ENCODE peak calls at places on chromosomes 16 and 17, in ten cellular contexts. M, L, W, Y, X, H, S, V, N and T are unnamed samples.

GRCh38 chr17:41666336-41666680 is 22.4 kb upstream of the EIF1 start:
- DNase-seq in M (peak), L (no peak), W (peak), Y (peak), X (no peak), H (no peak), S (no peak), V (peak), N (peak), T (peak)

GRCh38 chr17:6551909-6552768 is 4.2 kb downstream of the PITPNM3 start:
- DNase-seq in M (no peak), L (no peak), W (no peak), Y (no peak), X (peak), H (no peak), S (no peak), V (no peak), N (no peak), T (peak)

GRCh38 chr17:82372063-82372590 is 562 bp downstream of the UTS2R start:
- DNase-seq in M (no peak), L (no peak), W (peak), Y (no peak), X (no peak), H (no peak), S (no peak), V (no peak), N (no peak), T (no peak)

GRCh38 chr17:63445571-63446217 is 412 bp downstream of the CYB561 start:
- DNase-seq in M (peak), L (peak), W (peak), Y (no peak), X (no peak), H (no peak), S (no peak), V (peak), N (peak), T (peak)

GRCh38 chr16:17557480-17557879 is 86.7 kb upstream of the XYLT1 start:
- DNase-seq in M (no peak), L (no peak), W (no peak), Y (no peak), X (no peak), H (no peak), S (no peak), V (no peak), N (no peak), T (no peak)

GRCh38 chr17:6498798-6499540 is 54.7 kb downstream of the PIMREG start:
- DNase-seq in M (no peak), L (no peak), W (no peak), Y (no peak), X (no peak), H (no peak), S (no peak), V (no peak), N (no peak), T (no peak)

GRCh38 chr17:1047177-1047885 is 50.4 kb downstream of the TIMM22 start:
- DNase-seq in M (no peak), L (no peak), W (peak), Y (peak), X (no peak), H (no peak), S (no peak), V (no peak), N (peak), T (no peak)

GRCh38 chr16:11691235-11691634 is 23.0 kb downstream of the SNN start:
- DNase-seq in M (no peak), L (no peak), W (no peak), Y (no peak), X (no peak), H (no peak), S (no peak), V (no peak), N (no peak), T (no peak)

GRCh38 chr17:39975801-39976200 is 4.8 kb upstream of the PSMD3 start:
- DNase-seq in M (no peak), L (no peak), W (no peak), Y (no peak), X (no peak), H (no peak), S (no peak), V (no peak), N (no peak), T (no peak)

GRCh38 chr16:2912330-2913199 is 834 bp downstream of the FLYWCH1 start:
- DNase-seq in M (no peak), L (no peak), W (peak), Y (no peak), X (peak), H (no peak), S (no peak), V (no peak), N (peak), T (no peak)

GRCh38 chr16:87080571-87081167 is 236.5 kb downstream of the C16orf95 start:
- DNase-seq in M (no peak), L (no peak), W (no peak), Y (no peak), X (no peak), H (no peak), S (no peak), V (no peak), N (no peak), T (no peak)

GRCh38 chr16:35011-35775 is 18.2 kb downstream of the POLR3K start:
- DNase-seq in M (no peak), L (peak), W (peak), Y (no peak), X (no peak), H (no peak), S (no peak), V (no peak), N (no peak), T (no peak)

GRCh38 chr17:74089869-74090464 is 113.5 kb upstream of the RPL38 start:
- DNase-seq in M (peak), L (peak), W (peak), Y (peak), X (peak), H (peak), S (peak), V (no peak), N (peak), T (peak)

GRCh38 chr17:38881600-38882191 is 11.8 kb downstream of the LASP1 start:
- DNase-seq in M (no peak), L (no peak), W (peak), Y (peak), X (no peak), H (no peak), S (no peak), V (no peak), N (peak), T (peak)

GRCh38 chr17:67629963-67630320 is 87.8 kb upstream of the NOL11 start:
- DNase-seq in M (no peak), L (no peak), W (no peak), Y (no peak), X (peak), H (no peak), S (no peak), V (no peak), N (peak), T (peak)

GRCh38 chr17:56593073-56593740 is at the start of gene NOG:
- DNase-seq in M (peak), L (no peak), W (peak), Y (peak), X (peak), H (peak), S (peak), V (peak), N (peak), T (peak)

GRCh38 chr17:68953340-68953997 is 1.7 kb downstream of the ABCA8 start:
- DNase-seq in M (no peak), L (no peak), W (no peak), Y (no peak), X (no peak), H (no peak), S (no peak), V (no peak), N (no peak), T (no peak)

GRCh38 chr17:40303706-40304450 is 5.1 kb upstream of the RARA start:
- DNase-seq in M (peak), L (no peak), W (no peak), Y (no peak), X (no peak), H (no peak), S (no peak), V (no peak), N (peak), T (no peak)

GRCh38 chr17:19720631-19721426 is 4.4 kb upstream of the SLC47A2 start:
- DNase-seq in M (no peak), L (no peak), W (no peak), Y (no peak), X (no peak), H (no peak), S (no peak), V (no peak), N (no peak), T (peak)

GRCh38 chr17:27631409-27631755 is 394 bp downstream of the LGALS9 start:
- DNase-seq in M (no peak), L (no peak), W (no peak), Y (no peak), X (no peak), H (no peak), S (no peak), V (no peak), N (no peak), T (no peak)

GRCh38 chr16:31767267-31767666 is 106.3 kb upstream of the ZNF267 start:
- DNase-seq in M (no peak), L (no peak), W (no peak), Y (no peak), X (no peak), H (no peak), S (no peak), V (no peak), N (no peak), T (no peak)

GRCh38 chr17:50382931-50383330 is 9.9 kb downstream of the EME1 start:
- DNase-seq in M (no peak), L (no peak), W (no peak), Y (no peak), X (no peak), H (no peak), S (no peak), V (no peak), N (no peak), T (no peak)

GRCh38 chr17:44788139-44788538 is 29.4 kb downstream of the ADAM11 start:
- DNase-seq in M (no peak), L (no peak), W (peak), Y (no peak), X (peak), H (no peak), S (no peak), V (no peak), N (no peak), T (no peak)

GRCh38 chr17:31564291-31564690 is 172.8 kb downstream of the RAB11FIP4 start:
- DNase-seq in M (no peak), L (no peak), W (no peak), Y (no peak), X (no peak), H (no peak), S (no peak), V (no peak), N (no peak), T (no peak)

GRCh38 chr16:87033541-87034300 is 283.5 kb downstream of the C16orf95 start:
- DNase-seq in M (no peak), L (no peak), W (no peak), Y (no peak), X (no peak), H (no peak), S (no peak), V (no peak), N (no peak), T (no peak)

GRCh38 chr16:1306344-1306743 is 3.1 kb upstream of the UBE2I start:
- DNase-seq in M (no peak), L (no peak), W (no peak), Y (no peak), X (no peak), H (no peak), S (no peak), V (no peak), N (no peak), T (no peak)

GRCh38 chr17:55416470-55417052 is 5.1 kb downstream of the MMD start:
- DNase-seq in M (no peak), L (no peak), W (no peak), Y (no peak), X (no peak), H (no peak), S (no peak), V (no peak), N (peak), T (peak)

GRCh38 chr17:30586818-30587595 is 109.8 kb downstream of the GOSR1 start:
- DNase-seq in M (no peak), L (no peak), W (no peak), Y (no peak), X (peak), H (no peak), S (no peak), V (no peak), N (peak), T (peak)

GRCh38 chr16:57651344-57652333 is 16.5 kb upstream of the ADGRG3 start:
- DNase-seq in M (no peak), L (no peak), W (no peak), Y (no peak), X (no peak), H (no peak), S (no peak), V (no peak), N (no peak), T (no peak)

GRCh38 chr16:10988164-10988803 is 43.9 kb downstream of the CLEC16A start:
- DNase-seq in M (no peak), L (peak), W (no peak), Y (no peak), X (no peak), H (no peak), S (no peak), V (peak), N (no peak), T (no peak)

GRCh38 chr16:22151599-22151998 is 10.7 kb upstream of the SDR42E2 start:
- DNase-seq in M (no peak), L (no peak), W (no peak), Y (no peak), X (no peak), H (no peak), S (no peak), V (no peak), N (no peak), T (no peak)

GRCh38 chr16:1707193-1707790 is 1.3 kb downstream of the MAPK8IP3 start:
- DNase-seq in M (no peak), L (no peak), W (no peak), Y (peak), X (no peak), H (no peak), S (no peak), V (no peak), N (peak), T (no peak)

GRCh38 chr17:1469231-1469852 is 13.3 kb upstream of the CRK start:
- DNase-seq in M (no peak), L (no peak), W (no peak), Y (no peak), X (no peak), H (no peak), S (no peak), V (no peak), N (no peak), T (no peak)

GRCh38 chr17:49969794-49970389 is 902 bp downstream of the DLX4 start:
- DNase-seq in M (no peak), L (no peak), W (no peak), Y (no peak), X (no peak), H (no peak), S (no peak), V (no peak), N (no peak), T (no peak)